ENCODE peak calls at places on chromosomes 7 and 10, in ten cellular contexts. A is A673; Z is GM13976; X is stimulated activated CD8-positive, alpha-beta memory T cell treated with anti-CD3 and anti-CD28 coated beads, Interleukin-15, amount 100 ng/mL, for 24 hours; G is G401; I is thyroid gland; N is mesothelial cell of epicardium; O is neural crest cell; S is astrocyte of the cerebellum; H is natural killer cell. M is an unnamed sample.

GRCh38 chr7:129778770-129779601 is 167.5 kb downstream of the NRF1 start:
- DNase-seq in A (peak; percentile 23), I (peak; percentile 23), O (no peak), X (no peak), H (no peak), S (no peak), G (no peak), Z (no peak), N (no peak), M (no peak)

GRCh38 chr10:13915710-13916109 is 328.9 kb downstream of the PRPF18 start:
- DNase-seq in S (no peak), Z (no peak), I (no peak), O (peak; percentile 58), X (no peak), A (no peak), H (no peak), G (no peak), N (no peak), M (no peak)

GRCh38 chr7:135981958-135982646 is 4.9 kb upstream of the MTPN start:
- DNase-seq in N (no peak), H (no peak), X (no peak), S (no peak), G (no peak), O (no peak), A (no peak), I (no peak), Z (no peak), M (no peak)

GRCh38 chr7:28409716-28410627 is 2.3 kb upstream of the CREB5 start:
- DNase-seq in O (peak; percentile 41), Z (no peak), X (no peak), A (peak; percentile 46), S (no peak), I (peak; percentile 26), H (no peak), G (peak; percentile 72), N (peak; percentile 60), M (no peak)

GRCh38 chr10:95275726-95276366 is 15.0 kb downstream of the PDLIM1 start:
- DNase-seq in O (no peak), N (no peak), G (no peak), S (no peak), X (no peak), I (peak; percentile 67), H (no peak), Z (no peak), A (no peak), M (peak; percentile 10)

GRCh38 chr10:107611101-107611500 is 446.6 kb upstream of the SORCS1 start:
- DNase-seq in I (no peak), S (no peak), G (no peak), O (no peak), A (no peak), N (no peak), X (no peak), Z (no peak), H (no peak), M (no peak)

GRCh38 chr7:151696738-151697514 is 177.2 kb upstream of the RHEB start:
- DNase-seq in N (no peak), X (no peak), A (no peak), O (no peak), S (no peak), G (peak; percentile 69), I (peak; percentile 18), H (no peak), Z (no peak), M (no peak)

GRCh38 chr7:121286186-121286585 is 42.6 kb upstream of the WNT16 start:
- DNase-seq in Z (no peak), S (no peak), G (no peak), A (no peak), I (no peak), X (no peak), N (no peak), H (no peak), O (no peak), M (no peak)

GRCh38 chr10:54749623-54750022 is 51.4 kb downstream of the PCDH15 start:
- DNase-seq in H (no peak), N (no peak), I (no peak), Z (no peak), G (no peak), S (no peak), O (no peak), X (no peak), A (no peak), M (no peak)

GRCh38 chr10:116744849-116745248 is 2.5 kb upstream of the HSPA12A start:
- DNase-seq in Z (no peak), H (no peak), O (no peak), A (no peak), S (no peak), I (peak; percentile 33), G (no peak), N (no peak), X (no peak), M (no peak)

GRCh38 chr7:3589756-3590155 is 288.7 kb downstream of the SDK1 start:
- DNase-seq in O (no peak), I (no peak), A (no peak), G (no peak), S (no peak), H (no peak), N (no peak), X (no peak), Z (no peak), M (no peak)

GRCh38 chr10:55062349-55062748 is 261.3 kb upstream of the PCDH15 start:
- DNase-seq in S (no peak), A (no peak), O (no peak), X (no peak), Z (no peak), I (no peak), G (no peak), H (no peak), N (no peak), M (no peak)

GRCh38 chr10:1217661-1218060 is 161.5 kb downstream of the WDR37 start:
- DNase-seq in Z (no peak), H (no peak), G (no peak), X (no peak), A (no peak), O (no peak), S (no peak), I (no peak), N (no peak), M (no peak)

GRCh38 chr10:51139176-51139575 is 64.9 kb downstream of the PRKG1 start:
- DNase-seq in I (no peak), Z (no peak), N (no peak), X (no peak), H (no peak), A (no peak), G (no peak), O (no peak), S (no peak), M (no peak)

GRCh38 chr7:158821173-158822021 is 7.9 kb downstream of the ESYT2 start:
- DNase-seq in Z (no peak), N (no peak), X (no peak), H (no peak), I (no peak), O (no peak), S (no peak), G (no peak), A (peak; percentile 42), M (peak; percentile 87)

GRCh38 chr10:88932539-88933256 is 19.9 kb downstream of the ACTA2 start:
- DNase-seq in X (no peak), Z (peak; percentile 29), H (no peak), O (peak; percentile 31), N (peak; percentile 57), S (peak; percentile 72), A (peak; percentile 93), I (peak; percentile 69), G (peak; percentile 87), M (no peak)

GRCh38 chr7:131606346-131607290 is 50.2 kb upstream of the PODXL start:
- DNase-seq in S (no peak), N (no peak), H (peak; percentile 37), A (no peak), O (no peak), G (no peak), I (peak; percentile 36), Z (no peak), X (no peak), M (no peak)

GRCh38 chr7:27606270-27607209 is 56.1 kb downstream of the HIBADH start:
- DNase-seq in Z (no peak), S (peak; percentile 47), N (no peak), X (no peak), A (no peak), I (no peak), G (no peak), O (no peak), H (no peak), M (no peak)

GRCh38 chr7:24715171-24715570 is 42.1 kb downstream of the GSDME start:
- DNase-seq in Z (no peak), S (no peak), N (no peak), A (no peak), O (no peak), H (no peak), I (no peak), G (no peak), X (no peak), M (peak; percentile 47)

GRCh38 chr7:33981221-33981620 is 75.9 kb downstream of the BMPER start:
- DNase-seq in G (no peak), A (no peak), I (no peak), S (no peak), N (no peak), Z (no peak), X (no peak), O (no peak), H (no peak), M (no peak)

GRCh38 chr7:44959433-44959951 is 19.3 kb downstream of the MYO1G start:
- DNase-seq in N (no peak), H (peak; percentile 56), G (no peak), X (no peak), O (no peak), I (no peak), Z (no peak), S (no peak), A (no peak), M (no peak)

GRCh38 chr7:111762799-111763198 is 200.5 kb upstream of the IMMP2L start:
- DNase-seq in N (no peak), Z (no peak), H (no peak), O (no peak), X (no peak), I (no peak), S (no peak), G (no peak), A (no peak), M (no peak)

GRCh38 chr10:51658075-51658474 is 41.3 kb downstream of the CSTF2T start:
- DNase-seq in O (no peak), X (no peak), N (no peak), A (peak; percentile 65), S (no peak), I (no peak), Z (no peak), G (no peak), H (no peak), M (no peak)

GRCh38 chr10:21494221-21495001 is 31.1 kb downstream of the SKIDA1 start:
- DNase-seq in H (no peak), S (no peak), X (no peak), N (peak; percentile 59), Z (peak; percentile 61), I (peak; percentile 60), G (no peak), O (no peak), A (peak; percentile 66), M (no peak)

GRCh38 chr7:135990258-135990657 is 13.1 kb upstream of the MTPN start:
- DNase-seq in N (no peak), H (no peak), S (no peak), I (no peak), O (no peak), A (no peak), Z (no peak), G (no peak), X (no peak), M (no peak)

GRCh38 chr10:59623823-59624535 is 85.7 kb downstream of the SLC16A9 start:
- DNase-seq in O (no peak), S (no peak), G (no peak), A (peak; percentile 23), N (no peak), Z (no peak), X (no peak), H (no peak), I (no peak), M (no peak)

GRCh38 chr7:27526991-27527722 is 135.5 kb downstream of the HIBADH start:
- DNase-seq in G (no peak), A (no peak), Z (no peak), S (no peak), X (no peak), N (no peak), O (no peak), H (no peak), I (no peak), M (no peak)